ENCODE peak calls at places on chromosomes 11 and 22, in four cellular contexts. One of them, this sample, is unnamed.

GRCh38 chr11:66011239-66011784 is 496 bp upstream of the CST6 start:
- DNase-seq in BJ: no peak
- DNase-seq in lower lobe of right lung: peak; percentile 86
- DNase-seq in GM12865: no peak
- DNase-seq in this sample: no peak

GRCh38 chr11:120339394-120339890 is 3.2 kb downstream of the ARHGEF12 start:
- DNase-seq in BJ: no peak
- DNase-seq in lower lobe of right lung: no peak
- DNase-seq in GM12865: no peak
- DNase-seq in this sample: no peak

GRCh38 chr11:71251159-71251721 is 1.1 kb downstream of the SHANK2 start:
- DNase-seq in BJ: no peak
- DNase-seq in lower lobe of right lung: peak; percentile 61
- DNase-seq in GM12865: no peak
- DNase-seq in this sample: no peak

GRCh38 chr11:117058761-117059233 is 39.4 kb downstream of the SIK3 start:
- DNase-seq in BJ: no peak
- DNase-seq in lower lobe of right lung: no peak
- DNase-seq in GM12865: no peak
- DNase-seq in this sample: peak; percentile 91

GRCh38 chr11:96168623-96169022 is 174.4 kb downstream of the MAML2 start:
- DNase-seq in BJ: no peak
- DNase-seq in lower lobe of right lung: no peak
- DNase-seq in GM12865: no peak
- DNase-seq in this sample: no peak

GRCh38 chr11:119486691-119487259 is 63.8 kb upstream of the THY1 start:
- DNase-seq in BJ: no peak
- DNase-seq in lower lobe of right lung: no peak
- DNase-seq in GM12865: no peak
- DNase-seq in this sample: no peak

GRCh38 chr22:24128024-24128423 is 53.3 kb upstream of the SUSD2 start:
- DNase-seq in BJ: no peak
- DNase-seq in lower lobe of right lung: no peak
- DNase-seq in GM12865: no peak
- DNase-seq in this sample: no peak

GRCh38 chr22:50469377-50470305 is 5.2 kb downstream of the SBF1 start:
- DNase-seq in BJ: no peak
- DNase-seq in lower lobe of right lung: peak; percentile 82
- DNase-seq in GM12865: peak; percentile 98
- DNase-seq in this sample: peak; percentile 25

GRCh38 chr22:41288245-41288946 is 2.4 kb upstream of the RANGAP1 start:
- DNase-seq in BJ: no peak
- DNase-seq in lower lobe of right lung: no peak
- DNase-seq in GM12865: no peak
- DNase-seq in this sample: peak; percentile 78

GRCh38 chr11:33479216-33479615 is 221.4 kb downstream of the C11orf91 start:
- DNase-seq in BJ: no peak
- DNase-seq in lower lobe of right lung: no peak
- DNase-seq in GM12865: no peak
- DNase-seq in this sample: no peak

GRCh38 chr11:123173040-123173855 is 21.8 kb downstream of the CLMP start:
- DNase-seq in BJ: peak; percentile 99
- DNase-seq in lower lobe of right lung: no peak
- DNase-seq in GM12865: no peak
- DNase-seq in this sample: peak; percentile 97

GRCh38 chr11:96145163-96145585 is 197.8 kb downstream of the MAML2 start:
- DNase-seq in BJ: peak; percentile 70
- DNase-seq in lower lobe of right lung: no peak
- DNase-seq in GM12865: no peak
- DNase-seq in this sample: no peak

GRCh38 chr22:38153821-38154562 is 27.6 kb downstream of the PLA2G6 start:
- DNase-seq in BJ: no peak
- DNase-seq in lower lobe of right lung: no peak
- DNase-seq in GM12865: no peak
- DNase-seq in this sample: no peak

GRCh38 chr11:107565219-107565937 is at the start of gene ALKBH8:
- DNase-seq in BJ: no peak
- DNase-seq in lower lobe of right lung: peak; percentile 82
- DNase-seq in GM12865: peak; percentile 82
- DNase-seq in this sample: no peak

GRCh38 chr11:85721191-85721590 is 35.2 kb upstream of the CCDC89 start:
- DNase-seq in BJ: no peak
- DNase-seq in lower lobe of right lung: no peak
- DNase-seq in GM12865: no peak
- DNase-seq in this sample: peak; percentile 22

GRCh38 chr22:49643466-49643865 is 184.2 kb downstream of the BRD1 start:
- DNase-seq in BJ: no peak
- DNase-seq in lower lobe of right lung: no peak
- DNase-seq in GM12865: no peak
- DNase-seq in this sample: no peak

GRCh38 chr11:57641426-57641825 is 8.3 kb downstream of the YPEL4 start:
- DNase-seq in BJ: no peak
- DNase-seq in lower lobe of right lung: no peak
- DNase-seq in GM12865: peak; percentile 67
- DNase-seq in this sample: no peak

GRCh38 chr11:128622137-128622523 is 34.8 kb upstream of the ETS1 start:
- DNase-seq in BJ: no peak
- DNase-seq in lower lobe of right lung: no peak
- DNase-seq in GM12865: no peak
- DNase-seq in this sample: no peak

GRCh38 chr11:9831122-9831521 is 167.2 kb downstream of the SWAP70 start:
- DNase-seq in BJ: no peak
- DNase-seq in lower lobe of right lung: no peak
- DNase-seq in GM12865: no peak
- DNase-seq in this sample: no peak

GRCh38 chr22:30730351-30730750 is 35.7 kb downstream of the OSBP2 start:
- DNase-seq in BJ: no peak
- DNase-seq in lower lobe of right lung: no peak
- DNase-seq in GM12865: no peak
- DNase-seq in this sample: no peak

GRCh38 chr11:119745776-119746535 is 17.0 kb upstream of the NECTIN1 start:
- DNase-seq in BJ: no peak
- DNase-seq in lower lobe of right lung: no peak
- DNase-seq in GM12865: no peak
- DNase-seq in this sample: no peak

GRCh38 chr11:102479733-102480132 is 27.2 kb upstream of the TMEM123 start:
- DNase-seq in BJ: no peak
- DNase-seq in lower lobe of right lung: no peak
- DNase-seq in GM12865: no peak
- DNase-seq in this sample: no peak

GRCh38 chr11:69744435-69744834 is 30.7 kb downstream of the FGF4 start:
- DNase-seq in BJ: peak; percentile 6
- DNase-seq in lower lobe of right lung: no peak
- DNase-seq in GM12865: no peak
- DNase-seq in this sample: peak; percentile 32

GRCh38 chr11:93622043-93622442 is 39.4 kb upstream of the CEP295 start:
- DNase-seq in BJ: no peak
- DNase-seq in lower lobe of right lung: no peak
- DNase-seq in GM12865: peak; percentile 27
- DNase-seq in this sample: no peak
- TF ChIP-seq CTCF in BJ: peak; percentile 6
- TF ChIP-seq CTCF in lower lobe of right lung: no peak
- TF ChIP-seq CTCF in GM12865: peak; percentile 21
- TF ChIP-seq CTCF in this sample: no peak

GRCh38 chr22:48592488-48592887 is 1235.2 kb downstream of the BRD1 start:
- DNase-seq in BJ: no peak
- DNase-seq in lower lobe of right lung: no peak
- DNase-seq in GM12865: no peak
- DNase-seq in this sample: no peak
- H3K4me3 ChIP-seq in BJ: no peak overlapping the region
- H3K4me3 ChIP-seq in lower lobe of right lung: no peak overlapping the region
- H3K4me3 ChIP-seq in GM12865: no peak overlapping the region
- H3K4me3 ChIP-seq in this sample: no peak overlapping the region

GRCh38 chr22:35257002-35257320 is 332 bp upstream of the HMGXB4 start:
- DNase-seq in BJ: no peak
- DNase-seq in lower lobe of right lung: no peak
- DNase-seq in GM12865: no peak
- DNase-seq in this sample: no peak

GRCh38 chr22:35253946-35254345 is 3.3 kb upstream of the HMGXB4 start:
- DNase-seq in BJ: no peak
- DNase-seq in lower lobe of right lung: no peak
- DNase-seq in GM12865: no peak
- DNase-seq in this sample: no peak

GRCh38 chr22:35258144-35258988 is 1.1 kb downstream of the HMGXB4 start:
- DNase-seq in BJ: no peak
- DNase-seq in lower lobe of right lung: no peak
- DNase-seq in GM12865: peak; percentile 18
- DNase-seq in this sample: no peak

DNA sequence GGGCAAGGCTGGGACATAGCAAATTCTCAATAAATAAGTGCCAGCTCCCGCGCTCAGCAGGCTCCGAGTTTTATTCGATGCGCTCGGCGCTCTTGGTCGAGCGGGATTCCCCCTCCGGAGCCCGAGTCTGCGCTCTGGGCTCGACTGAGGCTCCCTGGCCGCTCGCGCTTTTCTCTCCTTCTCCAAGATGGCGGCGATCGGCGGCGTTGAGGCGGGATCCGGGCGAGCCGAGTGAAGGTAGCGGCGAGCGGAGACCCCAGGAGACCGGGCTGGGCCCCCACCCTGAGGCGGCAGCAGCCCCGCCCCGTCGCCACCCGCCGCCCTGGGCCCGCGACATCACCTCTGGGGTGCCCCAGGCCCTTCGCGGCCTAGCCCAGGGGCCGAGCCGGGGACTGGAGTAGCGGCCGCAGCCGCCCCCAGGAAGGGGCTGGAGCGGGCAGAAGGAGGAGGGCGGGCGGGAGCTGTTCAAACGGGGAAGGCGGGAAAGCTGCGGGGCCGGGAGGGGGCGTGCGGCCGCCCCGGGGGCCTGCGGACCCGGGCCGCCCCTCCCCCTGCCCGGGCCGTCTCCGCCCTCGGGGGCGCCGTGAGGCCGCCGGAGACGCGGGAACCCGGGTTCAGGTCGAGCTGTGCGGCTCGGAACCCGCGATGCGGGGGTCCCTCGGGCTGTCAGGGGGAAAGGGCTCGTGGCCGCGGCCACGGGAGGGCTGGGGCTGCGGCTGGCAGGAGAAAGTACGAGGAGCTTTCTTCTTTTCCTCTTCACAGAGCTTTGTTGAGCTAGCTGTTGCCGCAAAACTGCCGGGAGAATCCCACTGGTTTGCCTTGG is at the start of gene HMGXB4:
- DNase-seq in BJ: no peak
- DNase-seq in lower lobe of right lung: peak; percentile 93
- DNase-seq in GM12865: peak; percentile 94
- DNase-seq in this sample: peak; percentile 40
- TF ChIP-seq CTCF in BJ: no peak
- TF ChIP-seq CTCF in lower lobe of right lung: no peak
- TF ChIP-seq CTCF in GM12865: peak; percentile 19
- TF ChIP-seq CTCF in this sample: no peak

GRCh38 chr11:104879514-104880190 is 18.6 kb downstream of the CASP12 start:
- DNase-seq in BJ: no peak
- DNase-seq in lower lobe of right lung: no peak
- DNase-seq in GM12865: no peak
- DNase-seq in this sample: no peak

GRCh38 chr11:104876838-104877500 is 21.3 kb downstream of the CASP12 start:
- DNase-seq in BJ: no peak
- DNase-seq in lower lobe of right lung: no peak
- DNase-seq in GM12865: peak; percentile 22
- DNase-seq in this sample: no peak

GRCh38 chr11:104883342-104883741 is 14.9 kb downstream of the CASP12 start:
- DNase-seq in BJ: no peak
- DNase-seq in lower lobe of right lung: no peak
- DNase-seq in GM12865: no peak
- DNase-seq in this sample: no peak

GRCh38 chr11:104876324-104876723 is 21.9 kb downstream of the CASP12 start:
- DNase-seq in BJ: no peak
- DNase-seq in lower lobe of right lung: no peak
- DNase-seq in GM12865: no peak
- DNase-seq in this sample: no peak

DNA sequence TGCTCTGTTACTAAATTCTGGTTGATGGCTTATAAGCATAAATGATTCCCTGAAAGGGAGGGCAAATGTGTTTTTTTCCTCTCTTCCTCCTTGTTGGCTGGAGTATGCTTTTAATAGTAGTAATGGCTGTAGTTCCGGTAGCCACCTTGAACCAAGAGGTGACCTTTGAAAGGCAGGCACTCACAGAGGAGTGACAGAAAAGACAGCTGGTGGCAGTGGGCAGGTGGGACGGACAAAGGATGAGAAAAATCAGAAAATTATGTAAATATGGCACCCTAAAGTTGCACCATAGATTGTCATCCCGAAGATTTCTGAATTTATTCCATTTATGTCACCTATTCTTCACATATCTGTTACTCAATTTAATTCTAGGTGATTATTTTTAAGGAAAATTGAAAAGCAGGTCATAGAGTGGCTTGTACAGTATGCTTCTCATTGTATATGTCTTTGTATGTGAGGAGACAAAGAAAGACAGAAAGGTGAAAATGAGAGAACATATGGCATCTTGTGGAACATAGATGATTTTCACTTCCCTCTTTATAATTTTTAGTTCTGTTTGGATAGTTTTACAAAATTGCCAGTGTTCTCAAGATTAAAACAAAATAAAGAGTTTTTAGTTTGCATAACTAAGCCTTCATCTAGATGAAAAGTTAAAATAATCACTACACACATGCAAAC is 17.0 kb downstream of the CASP12 start:
- DNase-seq in BJ: no peak
- DNase-seq in lower lobe of right lung: no peak
- DNase-seq in GM12865: peak; percentile 37
- DNase-seq in this sample: no peak
- H3K4me3 ChIP-seq in BJ: no peak overlapping the region
- H3K4me3 ChIP-seq in lower lobe of right lung: no peak overlapping the region
- H3K4me3 ChIP-seq in GM12865: no peak overlapping the region
- H3K4me3 ChIP-seq in this sample: no peak overlapping the region

GRCh38 chr22:32674925-32675825 is 126.3 kb upstream of the TIMP3 start:
- DNase-seq in BJ: no peak
- DNase-seq in lower lobe of right lung: no peak
- DNase-seq in GM12865: no peak
- DNase-seq in this sample: no peak
- TF ChIP-seq CTCF in BJ: peak; percentile 31
- TF ChIP-seq CTCF in lower lobe of right lung: peak; percentile 16
- TF ChIP-seq CTCF in GM12865: no peak
- TF ChIP-seq CTCF in this sample: no peak

This sample was measured in HFF-Myc.